ENCODE peak calls at places on chromosomes 6 and 20, in five cellular contexts. B, T, F, X and L are unnamed samples.

GRCh38 chr6:170099387-170099786 is 191.5 kb downstream of the DLL1 start:
- DNase-seq in B (no peak), T (no peak), F (no peak), X (no peak), L (no peak)

GRCh38 chr20:50535162-50535561 is 25.0 kb downstream of the PTPN1 start:
- DNase-seq in X (no peak), F (no peak), B (no peak), T (no peak), L (no peak)

GRCh38 chr6:109299695-109300564 is 82.3 kb downstream of the CD164 start:
- DNase-seq in F (no peak), B (no peak), T (no peak), X (no peak), L (no peak)

GRCh38 chr20:7146552-7147219 is 379.2 kb downstream of the BMP2 start:
- DNase-seq in T (no peak), B (no peak), X (no peak), F (no peak), L (no peak)

GRCh38 chr6:34176261-34177031 is 30.6 kb upstream of the GRM4 start:
- DNase-seq in X (no peak), T (no peak), F (no peak), B (no peak), L (no peak)

GRCh38 chr20:34220581-34220980 is 20.6 kb upstream of the ASIP start:
- DNase-seq in X (peak), F (no peak), B (peak), T (peak), L (peak)

GRCh38 chr6:49326337-49326736 is 136.7 kb downstream of the MMUT start:
- DNase-seq in X (peak), F (no peak), T (peak), B (peak), L (peak)

GRCh38 chr6:82015526-82015925 is 232.0 kb downstream of the IBTK start:
- DNase-seq in B (no peak), T (no peak), X (no peak), F (no peak), L (no peak)

GRCh38 chr20:44990425-44990824 is 24.1 kb downstream of the STK4 start:
- DNase-seq in T (peak), X (peak), B (peak), F (no peak), L (peak)

GRCh38 chr6:11427827-11428245 is 109.7 kb upstream of the TMEM170B start:
- DNase-seq in B (no peak), T (no peak), F (no peak), X (no peak), L (peak)

GRCh38 chr6:41716516-41717446 is 18.6 kb downstream of the TFEB start:
- DNase-seq in F (no peak), T (no peak), B (no peak), X (no peak), L (no peak)

GRCh38 chr6:35473075-35473848 is 5.1 kb downstream of the RPL10A start:
- DNase-seq in X (no peak), T (no peak), F (no peak), B (no peak), L (no peak)

GRCh38 chr20:38873050-38873581 is 53.1 kb upstream of the FAM83D start:
- DNase-seq in B (no peak), T (no peak), X (no peak), F (no peak), L (no peak)

GRCh38 chr6:5644523-5645183 is 362.1 kb downstream of the NRN1 start:
- DNase-seq in F (no peak), B (no peak), X (no peak), T (no peak), L (no peak)

GRCh38 chr20:57902478-57902877 is 192.7 kb upstream of the PMEPA1 start:
- DNase-seq in B (peak), X (peak), F (no peak), T (no peak), L (peak)

GRCh38 chr6:151409260-151409659 is 17.9 kb upstream of the ZBTB2 start:
- DNase-seq in B (no peak), T (no peak), X (no peak), F (no peak), L (no peak)
- H3K4me3 ChIP-seq in B (no peak), T (no peak), X (no peak), F (no peak), L (no peak)

GRCh38 chr6:13624871-13625288 is 9.7 kb downstream of the NOL7 start:
- DNase-seq in F (peak), X (peak), T (peak), B (peak), L (peak)
- TF ChIP-seq CTCF in F (peak), X (peak), T (peak), B (peak), L (peak)

DNA sequence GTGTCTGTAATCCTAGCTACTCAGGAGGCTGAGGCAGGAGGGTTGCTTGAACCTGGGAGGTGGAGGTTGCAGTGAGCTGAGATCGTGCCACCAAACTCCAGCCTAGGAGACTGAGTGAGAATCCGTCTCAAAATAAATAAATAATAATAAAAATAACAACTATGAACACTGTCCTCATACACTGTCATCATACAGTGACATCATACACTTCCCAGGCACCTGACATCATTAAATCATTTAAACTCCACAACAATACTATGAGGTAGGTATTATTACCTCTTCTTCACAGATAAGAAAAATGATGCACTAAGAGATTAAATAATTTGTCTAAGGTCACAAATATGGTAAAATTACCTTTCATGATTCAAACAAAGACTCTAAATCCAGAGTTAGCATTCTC is 200.9 kb upstream of the RUNX2 start:
- DNase-seq in T (no peak), B (no peak), X (no peak), F (no peak), L (no peak)
- H3K4me3 ChIP-seq in T (no peak), B (no peak), X (no peak), F (no peak), L (no peak)

GRCh38 chr6:38018755-38019165 is 199.2 kb downstream of the ZFAND3 start:
- DNase-seq in T (no peak), X (no peak), B (no peak), F (no peak), L (no peak)
- TF ChIP-seq CTCF in T (no peak), X (no peak), B (no peak), F (no peak), L (no peak)

GRCh38 chr6:3226422-3227362 is 761 bp downstream of the TUBB2B start:
- DNase-seq in X (peak), F (no peak), B (no peak), T (no peak), L (no peak)

GRCh38 chr6:3218266-3218665 is 9.2 kb downstream of the TUBB2B start:
- DNase-seq in B (no peak), T (no peak), F (no peak), X (no peak), L (no peak)

GRCh38 chr6:3221579-3221978 is 5.9 kb downstream of the TUBB2B start:
- DNase-seq in F (no peak), X (no peak), B (no peak), T (no peak), L (no peak)

GRCh38 chr6:3220366-3220765 is 7.1 kb downstream of the TUBB2B start:
- DNase-seq in F (no peak), B (no peak), T (no peak), X (no peak), L (no peak)

DNA sequence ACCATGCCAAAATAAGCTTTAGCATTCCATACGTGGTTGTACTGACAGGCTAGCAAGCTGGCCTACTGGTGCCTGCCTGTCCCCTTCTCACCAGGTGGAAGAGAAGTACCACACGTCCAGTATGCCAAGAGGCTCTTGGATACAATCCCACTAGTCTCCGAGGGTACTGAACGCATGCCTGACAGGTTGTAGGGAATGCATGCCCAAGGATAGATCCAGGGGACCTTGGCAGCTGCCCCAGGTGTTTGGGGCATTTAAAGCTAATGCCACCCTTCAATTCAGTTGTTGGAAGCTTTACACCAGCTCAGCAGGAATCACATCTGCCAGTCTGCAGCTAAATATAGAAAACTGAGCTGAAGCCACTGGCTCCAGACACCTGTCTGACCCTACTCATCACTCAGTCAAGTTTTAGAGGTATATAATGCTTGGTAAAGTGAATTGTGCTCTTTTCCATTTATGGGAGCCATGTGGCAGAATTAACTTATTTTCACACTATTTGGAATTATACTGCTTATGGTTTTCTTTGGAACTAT is 4.9 kb downstream of the TUBB2B start:
- DNase-seq in X (no peak), T (no peak), F (no peak), B (no peak), L (no peak)
- H3K4me3 ChIP-seq in X (no peak), T (no peak), F (no peak), B (no peak), L (no peak)

GRCh38 chr6:40550096-40550731 is 37.0 kb downstream of the LRFN2 start:
- DNase-seq in X (peak), T (peak), B (peak), F (peak), L (peak)
- TF ChIP-seq CTCF in X (peak), T (peak), B (peak), F (peak), L (peak)